ENCODE peak calls at places on chromosomes 7 and 10, in four cellular contexts. F, U, D and V are unnamed samples.

GRCh38 chr7:53340220-53340619 is 304.8 kb downstream of the POM121L12 start:
- DNase-seq in U (no peak), D (no peak), F (no peak), V (no peak)

GRCh38 chr7:149285581-149285975 is 23.6 kb downstream of the ZNF783 start:
- DNase-seq in D (no peak), F (no peak), U (no peak), V (no peak)

GRCh38 chr7:150972746-150973145 is 5.4 kb downstream of the KCNH2 start:
- DNase-seq in U (no peak), D (no peak), F (no peak), V (no peak)

GRCh38 chr10:3006093-3006492 is 61.3 kb upstream of the PFKP start:
- DNase-seq in F (no peak), D (no peak), U (no peak), V (no peak)

GRCh38 chr10:33005322-33006282 is 47.6 kb upstream of the ITGB1 start:
- DNase-seq in U (peak; percentile 61), F (peak; percentile 89), D (peak; percentile 59), V (peak; percentile 88)

GRCh38 chr10:15141136-15142067 is 27.1 kb downstream of the NMT2 start:
- DNase-seq in F (no peak), U (no peak), D (peak; percentile 20), V (no peak)

GRCh38 chr10:18545626-18546025 is 105.8 kb downstream of the NSUN6 start:
- DNase-seq in D (no peak), F (no peak), U (no peak), V (no peak)

GRCh38 chr7:33968591-33968990 is 63.3 kb downstream of the BMPER start:
- DNase-seq in U (no peak), D (no peak), F (no peak), V (no peak)

GRCh38 chr10:28431139-28431538 is 101.8 kb upstream of the WAC start:
- DNase-seq in F (no peak), U (no peak), D (no peak), V (no peak)

GRCh38 chr7:50085344-50085743 is 7.7 kb downstream of the ZPBP start:
- DNase-seq in D (no peak), F (no peak), U (no peak), V (no peak)

GRCh38 chr10:130250127-130250526 is 113.9 kb downstream of the GLRX3 start:
- DNase-seq in F (no peak), U (no peak), D (no peak), V (no peak)

GRCh38 chr7:145105561-145105960 is 269.7 kb upstream of the TPK1 start:
- DNase-seq in U (no peak), F (no peak), D (no peak), V (no peak)

GRCh38 chr7:155440018-155440410 is 17.9 kb upstream of the EN2 start:
- DNase-seq in D (no peak), U (no peak), F (no peak), V (no peak)

GRCh38 chr7:24463474-24463873 is 109.8 kb upstream of the PALS2 start:
- DNase-seq in F (no peak), U (no peak), D (no peak), V (no peak)

GRCh38 chr7:130949550-130949949 is 215.5 kb upstream of the KLF14 start:
- DNase-seq in D (no peak), U (no peak), F (no peak), V (no peak)
- TF ChIP-seq TCF7L2 in D (no peak), U (no peak), F (no peak), V (no peak)

GRCh38 chr10:6267941-6268340 is 65.2 kb downstream of the PFKFB3 start:
- DNase-seq in F (no peak), D (no peak), U (no peak), V (no peak)
- H3K27ac ChIP-seq in F (no peak overlapping the region), D (no peak overlapping the region), U (no peak overlapping the region), V (no peak overlapping the region)

GRCh38 chr7:47901542-47901941 is 46.7 kb downstream of the PKD1L1 start:
- DNase-seq in U (no peak), F (no peak), D (no peak), V (peak; percentile 12)
- TF ChIP-seq SIN3A in U (no peak), F (no peak), D (no peak), V (no peak)

GRCh38 chr7:74604326-74605020 is 53.0 kb upstream of the GTF2I start:
- DNase-seq in U (no peak), F (no peak), D (no peak), V (peak; percentile 45)
- TF ChIP-seq TCF7L2 in U (no peak), F (no peak), D (no peak), V (no peak)

DNA sequence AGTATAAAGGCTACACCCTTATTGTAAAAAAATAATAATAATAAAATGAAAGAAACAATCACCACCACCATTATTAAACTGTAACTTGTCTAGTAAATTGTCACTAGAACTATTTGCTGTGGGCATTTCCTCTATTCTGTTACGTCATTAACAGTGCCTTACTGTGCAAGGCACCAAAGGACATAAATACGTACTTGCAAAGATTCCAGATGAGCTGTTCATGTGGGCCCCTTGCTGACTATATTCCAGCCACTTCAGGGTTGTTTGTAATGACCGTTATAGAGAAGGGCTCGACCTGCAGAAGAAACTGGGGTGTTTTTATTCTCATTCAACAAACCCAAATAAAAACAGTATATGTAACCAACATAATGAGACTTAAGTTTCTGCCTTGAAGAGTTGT is 60.4 kb downstream of the KLRG2 start:
- DNase-seq in U (no peak), F (no peak), D (no peak), V (no peak)
- H3K27ac ChIP-seq in U (no peak overlapping the region), F (no peak overlapping the region), D (no peak overlapping the region), V (no peak overlapping the region)

GRCh38 chr7:2760098-2760889 is 72.3 kb downstream of the AMZ1 start:
- DNase-seq in F (peak; percentile 43), D (peak; percentile 46), U (peak; percentile 39), V (peak; percentile 39)
- TF ChIP-seq SIN3A in F (no peak), D (no peak), U (no peak), V (no peak)

GRCh38 chr10:126387041-126387908 is 1.0 kb downstream of the ADAM12 start:
- DNase-seq in U (peak; percentile 17), F (no peak), D (no peak), V (no peak)
- TF ChIP-seq TCF7L2 in U (no peak), F (no peak), D (no peak), V (no peak)

GRCh38 chr10:61971016-61971350 is 69.5 kb downstream of the ARID5B start:
- DNase-seq in F (no peak), D (no peak), U (no peak), V (no peak)
- H3K27ac ChIP-seq in F (no peak overlapping the region), D (no peak overlapping the region), U (no peak overlapping the region), V (peak overlapping the region; percentile 61)

DNA sequence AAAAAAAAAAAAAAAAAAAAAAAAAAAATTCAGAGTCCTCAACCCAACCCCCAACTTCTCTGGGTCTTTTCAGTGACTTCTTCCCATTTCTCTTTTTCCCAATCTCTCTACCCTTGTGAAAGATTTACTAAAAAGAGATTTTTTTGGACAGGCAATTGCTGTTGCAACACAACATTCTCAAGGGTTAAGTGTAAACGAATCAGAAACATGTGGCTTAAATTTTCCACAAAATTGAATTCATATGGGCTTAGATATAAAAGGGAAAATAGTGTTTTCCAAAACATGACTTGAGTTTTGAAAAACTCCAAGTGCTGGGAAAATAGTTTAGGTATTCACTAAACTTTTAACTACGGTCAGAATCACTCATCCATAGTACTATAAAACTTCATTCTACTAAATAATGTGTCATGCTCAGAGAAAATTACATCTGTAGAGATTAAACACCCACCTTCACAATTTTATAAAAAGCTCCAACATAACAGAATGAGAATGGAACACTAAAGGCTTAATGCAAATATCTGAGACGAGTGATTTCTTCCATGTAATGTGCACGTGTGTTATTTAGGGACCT is 643.1 kb downstream of the PARD3 start:
- DNase-seq in D (no peak), U (no peak), F (no peak), V (no peak)
- TF ChIP-seq SIN3A in D (no peak), U (no peak), F (no peak), V (no peak)